ENCODE peak calls at places on chromosomes 3 and 15, in nine cellular contexts. Z, C, J, F, E, N, U, P and K are unnamed samples.

GRCh38 chr3:65761431-65761830 is 277.3 kb downstream of the MAGI1 start:
- DNase-seq in Z (no peak), C (no peak), J (no peak), F (no peak), E (no peak), N (no peak), U (no peak), P (no peak), K (no peak)

GRCh38 chr15:77584201-77584600 is 48.5 kb downstream of the LINGO1 start:
- DNase-seq in Z (no peak), C (no peak), J (no peak), F (no peak), E (no peak), N (no peak), U (no peak), P (no peak), K (no peak)

GRCh38 chr15:70259640-70260066 is 161.9 kb upstream of the TLE3 start:
- DNase-seq in Z (peak), C (no peak), J (no peak), F (no peak), E (no peak), N (no peak), U (no peak), P (no peak), K (no peak)

GRCh38 chr15:66139816-66140215 is 113.7 kb downstream of the MEGF11 start:
- DNase-seq in Z (no peak), C (no peak), J (no peak), F (no peak), E (no peak), N (no peak), U (no peak), P (no peak), K (no peak)

GRCh38 chr15:88021601-88022000 is 234.9 kb downstream of the NTRK3 start:
- DNase-seq in Z (no peak), C (no peak), J (no peak), F (no peak), E (no peak), N (no peak), U (no peak), P (no peak), K (no peak)

GRCh38 chr3:172447611-172448579 is at the start of gene GHSR:
- DNase-seq in Z (no peak), C (peak), J (no peak), F (no peak), E (no peak), N (no peak), U (no peak), P (no peak), K (no peak)

GRCh38 chr3:72171946-72172345 is 387.0 kb upstream of the PROK2 start:
- DNase-seq in Z (no peak), C (no peak), J (no peak), F (no peak), E (no peak), N (peak), U (no peak), P (peak), K (no peak)

GRCh38 chr15:99961011-99961441 is 227.8 kb upstream of the LYSMD4 start:
- DNase-seq in Z (no peak), C (no peak), J (peak), F (no peak), E (peak), N (peak), U (peak), P (peak), K (peak)

DNA sequence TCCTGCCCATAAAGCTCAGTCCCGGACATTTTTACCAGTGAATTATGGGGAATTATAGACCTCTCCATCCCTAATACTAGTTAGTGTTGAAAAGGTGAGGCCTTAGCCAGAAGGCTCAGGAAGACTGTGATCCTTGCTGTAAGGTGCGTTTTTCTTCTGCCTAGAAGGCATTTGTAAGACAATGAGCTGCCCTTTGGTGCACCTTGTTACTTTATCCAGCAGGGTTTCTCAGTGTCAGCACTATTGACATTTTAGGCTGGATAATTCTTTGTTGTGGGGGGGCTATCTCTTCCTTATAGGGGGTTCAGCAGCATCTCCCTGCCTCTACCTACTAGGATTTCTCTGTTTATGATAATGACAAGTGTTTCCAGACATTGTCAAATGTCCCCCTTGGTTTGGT is 108.1 kb upstream of the ABHD17C start:
- DNase-seq in Z (no peak), C (no peak), J (no peak), F (no peak), E (peak), N (no peak), U (no peak), P (no peak), K (no peak)
- H3K27ac ChIP-seq in Z (peak), C (no peak), J (no peak), F (no peak), E (no peak), N (no peak), U (no peak), P (no peak), K (no peak)

DNA sequence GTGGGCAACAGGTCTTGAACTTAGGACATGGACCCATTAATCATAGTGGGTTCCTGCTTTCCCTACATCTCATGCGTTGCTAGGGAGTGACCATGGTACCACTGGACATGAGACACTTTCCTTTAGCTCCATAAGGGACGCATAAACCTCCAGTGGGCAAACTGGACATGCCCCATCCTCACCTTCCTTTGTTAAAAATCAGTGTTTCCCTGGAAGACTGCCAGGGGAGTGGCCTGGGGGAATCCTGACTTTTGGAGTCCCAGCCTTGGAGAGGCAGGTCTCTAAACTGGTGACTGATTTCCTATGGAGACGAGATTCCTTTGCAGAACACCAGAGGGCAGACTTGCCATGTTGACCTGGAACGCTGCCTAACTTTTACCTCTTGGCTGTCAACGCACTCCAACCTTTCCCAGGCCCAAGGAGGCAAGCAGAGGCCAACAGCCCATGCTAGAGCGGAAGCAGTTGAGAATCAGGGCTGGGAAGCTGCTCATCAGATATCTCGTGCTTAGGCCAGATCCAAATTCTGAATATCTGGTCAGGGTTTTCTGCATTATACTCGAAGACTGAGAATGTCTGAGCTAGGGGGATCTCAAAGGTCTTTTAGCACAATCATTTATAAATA is 2.6 kb downstream of the XIRP1 start:
- DNase-seq in Z (peak), C (no peak), J (peak), F (no peak), E (peak), N (peak), U (no peak), P (peak), K (peak)
- TF ChIP-seq POLR2A in Z (no peak), C (no peak), J (no peak), F (no peak), E (no peak), N (no peak), U (no peak), P (no peak), K (no peak)

GRCh38 chr15:83066761-83067637 is at the start of gene BTBD1:
- DNase-seq in Z (peak), C (peak), J (peak), F (peak), E (peak), N (peak), U (peak), P (peak), K (peak)
- TF ChIP-seq CTCF in Z (no peak), C (peak), J (no peak), F (no peak), E (no peak), N (no peak), U (no peak), P (peak), K (no peak)

GRCh38 chr3:184335291-184335660 is 2.1 kb upstream of the FAM131A start:
- DNase-seq in Z (peak), C (no peak), J (no peak), F (no peak), E (no peak), N (no peak), U (no peak), P (no peak), K (no peak)

GRCh38 chr3:184333190-184333589 is 4.2 kb upstream of the FAM131A start:
- DNase-seq in Z (no peak), C (no peak), J (no peak), F (no peak), E (no peak), N (no peak), U (no peak), P (no peak), K (no peak)

GRCh38 chr3:184332370-184333090 is 4.9 kb upstream of the FAM131A start:
- DNase-seq in Z (no peak), C (no peak), J (no peak), F (no peak), E (no peak), N (no peak), U (no peak), P (no peak), K (no peak)

GRCh38 chr3:184334470-184335158 is 2.8 kb upstream of the FAM131A start:
- DNase-seq in Z (peak), C (no peak), J (peak), F (no peak), E (no peak), N (no peak), U (no peak), P (no peak), K (no peak)

GRCh38 chr3:184333700-184334099 is 3.7 kb upstream of the FAM131A start:
- DNase-seq in Z (no peak), C (no peak), J (no peak), F (no peak), E (no peak), N (no peak), U (no peak), P (no peak), K (no peak)
- H3K27ac ChIP-seq in Z (peak), C (no peak), J (peak), F (no peak), E (peak), N (no peak), U (peak), P (no peak), K (peak)

GRCh38 chr3:49723631-49724551 is at the start of gene GMPPB:
- DNase-seq in Z (peak), C (peak), J (peak), F (peak), E (peak), N (peak), U (peak), P (peak), K (no peak)
- TF ChIP-seq POLR2A in Z (peak), C (peak), J (peak), F (peak), E (peak), N (peak), U (peak), P (peak), K (peak)